ENCODE peak calls at places on chromosomes 4 and X, in five cellular contexts. A is NCI-H510A, W is posterior cingulate gyrus, Z is astrocyte of the spinal cord, M is GM20000. S is an unnamed sample.

GRCh38 chrX:50903387-50904027 is 7.0 kb upstream of the BMP15 start:
- DNase-seq in A (no peak), W (no peak), Z (peak), M (peak), S (peak)

GRCh38 chr4:2804449-2804972 is 11.6 kb downstream of the SH3BP2 start:
- DNase-seq in A (no peak), W (peak), Z (no peak), M (no peak), S (no peak)

GRCh38 chr4:48654015-48654664 is 125.9 kb downstream of the FRYL start:
- DNase-seq in A (no peak), W (no peak), Z (peak), M (no peak), S (peak)

GRCh38 chr4:26029512-26030131 is 115.6 kb downstream of the SMIM20 start:
- DNase-seq in A (no peak), W (no peak), Z (no peak), M (no peak), S (no peak)

GRCh38 chrX:79290596-79290995 is 76.5 kb downstream of the ITM2A start:
- DNase-seq in A (no peak), W (no peak), Z (no peak), M (no peak), S (no peak)

GRCh38 chrX:54821310-54821709 is 13.8 kb downstream of the MAGED2 start:
- DNase-seq in A (no peak), W (no peak), Z (no peak), M (no peak), S (no peak)

GRCh38 chr4:153651041-153651960 is 32.8 kb upstream of the TLR2 start:
- DNase-seq in A (no peak), W (no peak), Z (peak), M (no peak), S (no peak)

GRCh38 chrX:112644713-112645112 is 35.0 kb downstream of the LHFPL1 start:
- DNase-seq in A (no peak), W (no peak), Z (no peak), M (no peak), S (no peak)

GRCh38 chrX:10900585-10901289 is 210.4 kb upstream of the HCCS start:
- DNase-seq in A (no peak), W (no peak), Z (peak), M (no peak), S (peak)

GRCh38 chr4:179605196-179605595 is 2163.0 kb upstream of the AGA start:
- DNase-seq in A (no peak), W (no peak), Z (peak), M (no peak), S (peak)

GRCh38 chr4:3780347-3781171 is 14.4 kb downstream of the ADRA2C start:
- DNase-seq in A (peak), W (no peak), Z (no peak), M (no peak), S (no peak)

GRCh38 chr4:168199262-168199957 is 107.1 kb downstream of the ANXA10 start:
- DNase-seq in A (no peak), W (no peak), Z (no peak), M (no peak), S (no peak)

GRCh38 chr4:111064342-111064993 is 441.6 kb upstream of the PITX2 start:
- DNase-seq in A (no peak), W (no peak), Z (peak), M (no peak), S (peak)

GRCh38 chr4:54971474-54971950 is 153.9 kb downstream of the KDR start:
- DNase-seq in A (peak), W (no peak), Z (peak), M (peak), S (peak)

GRCh38 chr4:39036172-39036571 is 4.0 kb upstream of the TMEM156 start:
- DNase-seq in A (no peak), W (no peak), Z (peak), M (no peak), S (peak)

GRCh38 chr4:122548886-122549630 is 71.8 kb downstream of the IL21 start:
- DNase-seq in A (no peak), W (no peak), Z (no peak), M (no peak), S (no peak)

GRCh38 chr4:168632246-168632832 is 135.5 kb downstream of the PALLD start:
- DNase-seq in A (no peak), W (no peak), Z (no peak), M (no peak), S (no peak)

GRCh38 chrX:9917861-9918260 is 49.3 kb upstream of the CLDN34 start:
- DNase-seq in A (no peak), W (no peak), Z (no peak), M (no peak), S (no peak)

GRCh38 chr4:25970691-25971427 is 56.8 kb downstream of the SMIM20 start:
- DNase-seq in A (peak), W (no peak), Z (peak), M (no peak), S (peak)

GRCh38 chr4:88814043-88814617 is 116.5 kb upstream of the NAP1L5 start:
- DNase-seq in A (no peak), W (no peak), Z (no peak), M (no peak), S (no peak)

GRCh38 chr4:96102541-96103018 is 262.7 kb downstream of the PDHA2 start:
- DNase-seq in A (no peak), W (no peak), Z (peak), M (no peak), S (peak)

GRCh38 chr4:16686195-16686594 is 212.2 kb downstream of the LDB2 start:
- DNase-seq in A (no peak), W (no peak), Z (peak), M (no peak), S (peak)

GRCh38 chr4:57113870-57114269 is 3.7 kb upstream of the IGFBP7 start:
- DNase-seq in A (no peak), W (no peak), Z (no peak), M (no peak), S (no peak)

GRCh38 chr4:150944660-150945059 is 70.4 kb downstream of the LRBA start:
- DNase-seq in A (no peak), W (no peak), Z (no peak), M (no peak), S (no peak)

GRCh38 chrX:23898412-23898959 is 9.3 kb downstream of the APOO start:
- DNase-seq in A (no peak), W (no peak), Z (peak), M (no peak), S (peak)

GRCh38 chr4:164224871-164225270 is 529.1 kb upstream of the SMIM31 start:
- DNase-seq in A (no peak), W (no peak), Z (no peak), M (no peak), S (no peak)

GRCh38 chr4:151573474-151573873 is 164.5 kb downstream of the FHIP1A start:
- DNase-seq in A (no peak), W (no peak), Z (no peak), M (no peak), S (no peak)

GRCh38 chr4:168589154-168589553 is 92.3 kb downstream of the PALLD start:
- DNase-seq in A (no peak), W (no peak), Z (peak), M (no peak), S (peak)

GRCh38 chr4:159946983-159947645 is 844.2 kb downstream of the RAPGEF2 start:
- DNase-seq in A (peak), W (no peak), Z (peak), M (peak), S (peak)

GRCh38 chr4:95563638-95564337 is 15.0 kb upstream of the UNC5C start:
- DNase-seq in A (no peak), W (no peak), Z (no peak), M (no peak), S (no peak)

GRCh38 chrX:108123591-108124366 is 32.2 kb downstream of the ATG4A start:
- DNase-seq in A (no peak), W (no peak), Z (no peak), M (no peak), S (no peak)

GRCh38 chrX:26651755-26652154 is 435.8 kb downstream of the MAGEB5 start:
- DNase-seq in A (no peak), W (no peak), Z (no peak), M (no peak), S (no peak)

GRCh38 chr4:6088950-6089349 is 70.7 kb upstream of the C4orf50 start:
- DNase-seq in A (no peak), W (no peak), Z (no peak), M (no peak), S (no peak)

GRCh38 chr4:158837527-158838141 is 68.8 kb downstream of the FNIP2 start:
- DNase-seq in A (no peak), W (no peak), Z (no peak), M (no peak), S (no peak)

GRCh38 chrX:22912598-22912997 is 87.2 kb upstream of the DDX53 start:
- DNase-seq in A (no peak), W (no peak), Z (no peak), M (no peak), S (no peak)

GRCh38 chrX:82320554-82320953 is 1118.7 kb downstream of the SH3BGRL start:
- DNase-seq in A (no peak), W (no peak), Z (no peak), M (no peak), S (no peak)

GRCh38 chr4:72326692-72327632 is 242.1 kb downstream of the ADAMTS3 start:
- DNase-seq in A (no peak), W (no peak), Z (peak), M (peak), S (peak)

GRCh38 chr4:147843162-147843561 is 111.3 kb downstream of the ARHGAP10 start:
- DNase-seq in A (no peak), W (no peak), Z (no peak), M (peak), S (no peak)

GRCh38 chr4:2177443-2178093 is 64.4 kb downstream of the HAUS3 start:
- DNase-seq in A (no peak), W (no peak), Z (no peak), M (no peak), S (peak)